ENCODE peak calls at places on chromosomes 12 and 14, in nine cellular contexts. L is M059J; S is naive thymus-derived CD8-positive, alpha-beta T cell; Y is cortex of kidney; N is choroid plexus epithelial cell; B is stimulated activated CD4-positive, alpha-beta T cell treated with anti-CD3 and anti-CD28 coated beads, Interleukin-15, amount 100 ng/mL, for 24 hours; Q is stimulated activated effector memory CD8-positive, alpha-beta T cell treated with anti-CD3 and anti-CD28 coated beads, Interleukin-12 subunit alpha, Interleukin-12 subunit beta, amount 100 ng/mL, for 72 hours; X is omental fat pad; D is SK-MEL-5. H is an unnamed sample.

GRCh38 chr14:104856869-104857860 is 7.9 kb upstream of the CEP170B start:
- DNase-seq in L (no peak), S (no peak), Y (no peak), N (no peak), B (no peak), Q (no peak), X (no peak), D (peak; percentile 95), H (no peak)

GRCh38 chr12:109765493-109765810 is 51.8 kb downstream of the FAM222A start:
- DNase-seq in L (no peak), S (no peak), Y (no peak), N (no peak), B (no peak), Q (no peak), X (no peak), D (no peak), H (no peak)

GRCh38 chr12:4107436-4107878 is 166.1 kb upstream of the CCND2 start:
- DNase-seq in L (peak; percentile 52), S (peak; percentile 63), Y (no peak), N (peak; percentile 77), B (peak; percentile 75), Q (peak; percentile 76), X (no peak), D (peak; percentile 79), H (peak; percentile 66)

GRCh38 chr12:131690320-131690719 is 20.6 kb upstream of the SFSWAP start:
- DNase-seq in L (no peak), S (no peak), Y (no peak), N (no peak), B (no peak), Q (no peak), X (no peak), D (no peak), H (no peak)

GRCh38 chr14:68631691-68632590 is 160.9 kb downstream of the ZFP36L1 start:
- DNase-seq in L (no peak), S (no peak), Y (no peak), N (no peak), B (no peak), Q (no peak), X (no peak), D (no peak), H (no peak)

GRCh38 chr12:27907766-27908165 is 64.8 kb downstream of the PTHLH start:
- DNase-seq in L (no peak), S (no peak), Y (no peak), N (peak; percentile 26), B (no peak), Q (no peak), X (no peak), D (no peak), H (no peak)

GRCh38 chr12:116924558-116925453 is 14.1 kb downstream of the FBXW8 start:
- DNase-seq in L (peak; percentile 91), S (peak; percentile 11), Y (no peak), N (peak; percentile 77), B (peak; percentile 49), Q (peak; percentile 66), X (no peak), D (peak; percentile 37), H (peak; percentile 91)

GRCh38 chr14:39442293-39442692 is 10.1 kb upstream of the FBXO33 start:
- DNase-seq in L (peak; percentile 12), S (no peak), Y (no peak), N (no peak), B (no peak), Q (no peak), X (no peak), D (no peak), H (peak; percentile 88)

GRCh38 chr12:52442600-52443061 is 8.5 kb upstream of the KRT75 start:
- DNase-seq in L (peak; percentile 94), S (no peak), Y (no peak), N (peak; percentile 74), B (no peak), Q (no peak), X (no peak), D (peak; percentile 41), H (peak; percentile 98)

GRCh38 chr12:53190108-53190729 is 9.5 kb upstream of the CSAD start:
- DNase-seq in L (peak; percentile 46), S (peak; percentile 39), Y (no peak), N (peak; percentile 79), B (peak; percentile 66), Q (no peak), X (peak; percentile 30), D (peak; percentile 68), H (peak; percentile 80)

GRCh38 chr14:65098586-65098985 is 3.7 kb downstream of the MAX start:
- DNase-seq in L (peak; percentile 20), S (no peak), Y (no peak), N (peak; percentile 69), B (no peak), Q (no peak), X (no peak), D (no peak), H (no peak)

GRCh38 chr12:21439347-21439746 is 1.9 kb downstream of the PYROXD1 start:
- DNase-seq in L (no peak), S (no peak), Y (no peak), N (no peak), B (no peak), Q (no peak), X (no peak), D (no peak), H (no peak)

GRCh38 chr12:93447555-93448265 is 6.0 kb upstream of the UBE2N start:
- DNase-seq in L (no peak), S (no peak), Y (no peak), N (no peak), B (peak; percentile 24), Q (no peak), X (no peak), D (no peak), H (no peak)

H was measured in Daoy.